ENCODE peak calls at places on chromosomes 2 and 18, in four cellular contexts. W is stomach, J is spleen, L is breast epithelium. P is an unnamed sample.

GRCh38 chr2:240024766-240025165 is 376 bp downstream of the NDUFA10 start:
- DNase-seq in L (no peak), J (no peak), W (no peak), P (peak; percentile 85)

GRCh38 chr2:61639721-61640120 is 101.6 kb upstream of the XPO1 start:
- DNase-seq in L (no peak), J (no peak), W (no peak), P (no peak)

GRCh38 chr18:7133181-7133580 is 15.6 kb upstream of the LAMA1 start:
- DNase-seq in L (no peak), W (no peak), J (no peak), P (peak; percentile 1)

GRCh38 chr2:1670636-1671035 is 73.7 kb downstream of the PXDN start:
- DNase-seq in L (no peak), W (peak; percentile 4), J (no peak), P (peak; percentile 46)

GRCh38 chr2:234422242-234422641 is 74.6 kb downstream of the ARL4C start:
- DNase-seq in L (no peak), W (no peak), J (no peak), P (no peak)

GRCh38 chr18:37385846-37386435 is 179.7 kb downstream of the CELF4 start:
- DNase-seq in J (no peak), W (no peak), L (no peak), P (no peak)

GRCh38 chr2:1407950-1408695 is 5.1 kb upstream of the TPO start:
- DNase-seq in W (no peak), L (no peak), J (no peak), P (no peak)

GRCh38 chr2:72096181-72096580 is 51.5 kb downstream of the CYP26B1 start:
- DNase-seq in W (no peak), L (no peak), J (no peak), P (no peak)

GRCh38 chr2:231425811-231426703 is 30.5 kb downstream of the B3GNT7 start:
- DNase-seq in W (no peak), L (no peak), J (peak; percentile 58), P (no peak)

GRCh38 chr2:224569654-224570053 is 15.5 kb downstream of the CUL3 start:
- DNase-seq in W (no peak), L (no peak), J (no peak), P (no peak)

GRCh38 chr18:58535340-58536186 is 93.3 kb downstream of the ALPK2 start:
- DNase-seq in J (no peak), L (no peak), W (no peak), P (no peak)

GRCh38 chr2:228657807-228658402 is 476.4 kb upstream of the SPHKAP start:
- DNase-seq in L (no peak), J (no peak), W (no peak), P (no peak)

GRCh38 chr2:226118471-226119429 is 680.9 kb downstream of the IRS1 start:
- DNase-seq in W (no peak), L (no peak), J (no peak), P (no peak)

GRCh38 chr2:233428008-233428407 is 73.7 kb downstream of the DGKD start:
- DNase-seq in W (peak; percentile 24), J (no peak), L (no peak), P (peak; percentile 62)

GRCh38 chr2:180202591-180202990 is 195.5 kb upstream of the CWC22 start:
- DNase-seq in L (no peak), W (no peak), J (no peak), P (no peak)

GRCh38 chr2:219254590-219255219 is 987 bp upstream of the TUBA4A start:
- DNase-seq in J (no peak), W (no peak), L (no peak), P (no peak)

GRCh38 chr2:5915926-5916325 is 223.7 kb downstream of the SOX11 start:
- DNase-seq in L (peak; percentile 57), W (peak; percentile 67), J (no peak), P (no peak)

GRCh38 chr18:56030060-56030459 is 442.1 kb upstream of the TCF4 start:
- DNase-seq in L (no peak), J (no peak), W (no peak), P (no peak)

GRCh38 chr2:63060079-63060482 is 9.5 kb downstream of the OTX1 start:
- DNase-seq in W (no peak), J (no peak), L (no peak), P (no peak)

GRCh38 chr2:29000481-29000880 is 19.4 kb downstream of the TOGARAM2 start:
- DNase-seq in L (no peak), J (peak; percentile 93), W (peak; percentile 49), P (no peak)

GRCh38 chr2:232028631-232029030 is 67.1 kb downstream of the DIS3L2 start:
- DNase-seq in J (no peak), L (no peak), W (no peak), P (no peak)

GRCh38 chr2:54254180-54254579 is 1.8 kb downstream of the TSPYL6 start:
- DNase-seq in J (no peak), W (no peak), L (no peak), P (no peak)

GRCh38 chr18:13566941-13567762 is 159.2 kb downstream of the FAM210A start:
- DNase-seq in J (peak; percentile 90), W (no peak), L (no peak), P (no peak)

GRCh38 chr18:13532406-13533075 is 193.8 kb downstream of the FAM210A start:
- DNase-seq in W (no peak), L (no peak), J (no peak), P (peak; percentile 79)

GRCh38 chr2:185137700-185138099 is 539.4 kb downstream of the ZNF804A start:
- DNase-seq in J (no peak), W (no peak), L (no peak), P (no peak)

GRCh38 chr18:79399275-79400081 is 3.7 kb downstream of the NFATC1 start:
- DNase-seq in W (no peak), J (peak; percentile 91), L (no peak), P (no peak)

GRCh38 chr2:70247364-70248144 is 874 bp downstream of the TIA1 start:
- DNase-seq in J (no peak), L (no peak), W (no peak), P (no peak)

GRCh38 chr18:27695509-27695908 is 481.4 kb downstream of the CDH2 start:
- DNase-seq in J (no peak), W (no peak), L (no peak), P (no peak)

GRCh38 chr2:210287301-210287700 is 27.7 kb downstream of the MYL1 start:
- DNase-seq in W (no peak), L (no peak), J (no peak), P (no peak)

GRCh38 chr2:37394263-37394662 is 49.8 kb downstream of the QPCT start:
- DNase-seq in L (no peak), W (no peak), J (no peak), P (no peak)

GRCh38 chr2:173288561-173288960 is 66.1 kb upstream of the CDCA7 start:
- DNase-seq in J (no peak), L (no peak), W (no peak), P (no peak)

GRCh38 chr2:173290518-173290917 is 64.2 kb upstream of the CDCA7 start:
- DNase-seq in J (no peak), W (no peak), L (no peak), P (no peak)

GRCh38 chr2:173287594-173287993 is 67.1 kb upstream of the CDCA7 start:
- DNase-seq in L (no peak), J (no peak), W (no peak), P (no peak)

GRCh38 chr2:173291412-173291811 is 63.3 kb upstream of the CDCA7 start:
- DNase-seq in W (no peak), L (no peak), J (no peak), P (no peak)

DNA sequence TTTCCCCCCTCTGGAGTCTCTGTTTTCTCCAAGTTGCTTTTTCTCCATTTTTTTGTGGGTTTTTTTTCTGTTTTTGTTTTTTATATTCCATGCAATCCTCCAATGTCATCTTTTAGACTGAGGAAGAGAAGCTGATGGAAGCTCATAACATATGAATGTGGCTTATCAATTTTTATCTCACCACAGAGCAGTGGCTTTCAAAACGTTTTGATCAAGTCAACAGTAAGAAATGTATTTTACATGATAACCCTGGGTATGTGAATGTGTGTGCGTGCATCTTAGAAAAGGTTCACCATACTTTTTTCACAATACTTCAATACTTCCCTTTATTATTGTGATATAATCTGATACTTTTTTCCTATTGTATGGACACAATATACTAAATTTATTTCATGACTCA is 64.6 kb upstream of the CDCA7 start:
- DNase-seq in W (no peak), L (no peak), J (no peak), P (no peak)
- H3K27ac ChIP-seq in W (no peak overlapping the region), L (no peak overlapping the region), J (no peak overlapping the region), P (no peak overlapping the region)

GRCh38 chr2:58425368-58425767 is 184.2 kb upstream of the FANCL start:
- DNase-seq in W (no peak), L (no peak), J (no peak), P (no peak)

GRCh38 chr2:58428553-58429284 is 187.6 kb upstream of the FANCL start:
- DNase-seq in L (no peak), W (no peak), J (peak; percentile 66), P (no peak)

GRCh38 chr2:58429285-58429874 is 188.3 kb upstream of the FANCL start:
- DNase-seq in W (no peak), L (no peak), J (no peak), P (no peak)

GRCh38 chr2:58428286-58428552 is 187.1 kb upstream of the FANCL start:
- DNase-seq in L (no peak), J (no peak), W (no peak), P (no peak)

DNA sequence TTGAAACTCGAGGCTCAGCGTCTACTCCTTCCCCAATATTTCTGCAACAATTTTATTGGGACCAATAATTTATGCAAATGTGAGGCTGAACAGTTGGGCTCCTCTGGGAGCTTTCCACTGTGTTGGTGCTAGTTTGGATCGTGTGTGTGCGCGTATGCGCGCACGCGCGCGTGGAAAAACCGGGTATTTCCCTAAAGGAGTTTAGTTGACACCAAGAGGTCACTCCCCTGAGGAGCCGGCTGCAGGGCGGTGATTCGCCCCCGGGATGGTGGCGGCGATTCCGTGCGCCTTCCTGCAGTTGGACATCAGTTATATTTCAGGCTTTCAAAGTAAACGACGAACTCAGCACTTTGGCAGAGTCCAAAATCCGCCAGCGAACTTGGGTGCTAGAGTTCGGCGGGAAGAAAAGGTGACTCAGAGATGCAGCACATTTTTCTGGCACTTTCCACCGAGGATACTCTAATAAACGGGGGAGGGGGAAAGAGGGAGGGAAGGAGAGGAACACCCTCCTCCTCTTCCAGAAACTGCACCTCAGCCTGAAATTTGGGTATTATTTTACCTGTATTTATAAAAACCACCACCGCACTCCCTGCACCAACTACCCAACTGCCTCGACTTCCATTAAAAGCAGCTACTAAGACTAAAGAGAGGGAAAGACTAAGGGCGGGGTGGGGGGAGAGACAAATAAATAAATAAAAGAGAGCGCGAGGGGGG is 186.6 kb upstream of the FANCL start:
- DNase-seq in J (no peak), W (peak; percentile 28), L (no peak), P (no peak)
- TF ChIP-seq POLR2AphosphoS5 in J (no peak), W (no peak), L (no peak), P (no peak)

DNA sequence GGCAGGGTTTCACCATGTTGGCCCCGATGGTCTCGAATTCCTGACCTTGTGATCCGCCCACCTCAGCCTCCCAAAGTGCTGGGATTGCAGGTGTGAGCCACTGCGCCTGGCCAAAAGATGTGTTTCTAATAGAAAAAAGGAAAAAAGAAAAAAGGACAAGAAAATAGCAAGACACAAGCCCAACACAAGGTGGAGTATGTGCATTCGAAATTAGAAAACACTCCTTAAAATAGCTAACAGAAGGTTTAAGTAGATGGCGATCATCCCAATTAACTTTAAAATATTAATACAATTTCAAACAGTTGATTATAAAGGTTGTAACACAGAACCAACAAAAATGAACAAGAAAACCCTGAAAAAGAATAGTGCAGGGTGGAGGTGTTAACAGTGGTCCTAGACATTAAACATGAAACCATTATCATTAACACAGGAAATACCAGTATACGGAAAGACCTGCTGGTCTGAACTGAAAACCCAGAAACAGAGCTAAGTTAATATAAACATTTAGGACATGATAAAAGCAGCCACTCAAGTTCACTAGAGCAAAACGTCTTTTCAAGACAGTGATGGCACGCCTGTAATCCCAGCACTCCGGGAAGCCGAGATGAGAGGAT is 57.9 kb downstream of the HDLBP start:
- DNase-seq in L (no peak), W (no peak), J (no peak), P (no peak)
- TF ChIP-seq CTCF in L (peak; percentile 8), W (no peak), J (no peak), P (no peak)

GRCh38 chr2:127072970-127073369 is 34.0 kb downstream of the BIN1 start:
- DNase-seq in W (no peak), L (no peak), J (no peak), P (no peak)
- H3K27ac ChIP-seq in W (no peak overlapping the region), L (no peak overlapping the region), J (no peak overlapping the region), P (peak overlapping the region; percentile 74)

P was measured in vagina.